ENCODE peak calls at places on chromosomes 12 and 14, in four cellular contexts. One of them, this sample, is unnamed.

GRCh38 chr14:104238424-104239184 is 100.2 kb downstream of the KIF26A start:
- DNase-seq in upper lobe of right lung: no peak
- DNase-seq in IMR-90: no peak
- DNase-seq in cardiac muscle cell: no peak
- DNase-seq in this sample: no peak

GRCh38 chr14:101590616-101591015 is 29.3 kb downstream of the DIO3 start:
- DNase-seq in upper lobe of right lung: peak; percentile 56
- DNase-seq in IMR-90: no peak
- DNase-seq in cardiac muscle cell: no peak
- DNase-seq in this sample: no peak

GRCh38 chr14:61607570-61608244 is 87.6 kb upstream of the HIF1A start:
- DNase-seq in upper lobe of right lung: no peak
- DNase-seq in IMR-90: no peak
- DNase-seq in cardiac muscle cell: no peak
- DNase-seq in this sample: no peak

GRCh38 chr12:70255311-70255710 is 12.1 kb downstream of the CNOT2 start:
- DNase-seq in upper lobe of right lung: no peak
- DNase-seq in IMR-90: peak; percentile 54
- DNase-seq in cardiac muscle cell: no peak
- DNase-seq in this sample: no peak

GRCh38 chr14:102264775-102265174 is 40.2 kb downstream of the MOK start:
- DNase-seq in upper lobe of right lung: no peak
- DNase-seq in IMR-90: no peak
- DNase-seq in cardiac muscle cell: peak; percentile 55
- DNase-seq in this sample: no peak

GRCh38 chr14:55477680-55478079 is 37.3 kb upstream of the TBPL2 start:
- DNase-seq in upper lobe of right lung: no peak
- DNase-seq in IMR-90: no peak
- DNase-seq in cardiac muscle cell: peak; percentile 6
- DNase-seq in this sample: no peak

GRCh38 chr12:47881826-47882427 is 22.9 kb downstream of the VDR start:
- DNase-seq in upper lobe of right lung: no peak
- DNase-seq in IMR-90: peak; percentile 97
- DNase-seq in cardiac muscle cell: no peak
- DNase-seq in this sample: peak; percentile 81

GRCh38 chr12:96195845-96196451 is 1.8 kb downstream of the ELK3 start:
- DNase-seq in upper lobe of right lung: no peak
- DNase-seq in IMR-90: peak; percentile 74
- DNase-seq in cardiac muscle cell: peak; percentile 50
- DNase-seq in this sample: peak; percentile 65

GRCh38 chr12:106245767-106246166 is 2.1 kb downstream of the CKAP4 start:
- DNase-seq in upper lobe of right lung: peak; percentile 87
- DNase-seq in IMR-90: peak; percentile 54
- DNase-seq in cardiac muscle cell: no peak
- DNase-seq in this sample: peak; percentile 74

GRCh38 chr12:4278582-4278939 is 5.0 kb downstream of the CCND2 start:
- DNase-seq in upper lobe of right lung: peak; percentile 90
- DNase-seq in IMR-90: no peak
- DNase-seq in cardiac muscle cell: peak; percentile 64
- DNase-seq in this sample: no peak

GRCh38 chr14:71597955-71598659 is 334.1 kb upstream of the RGS6 start:
- DNase-seq in upper lobe of right lung: no peak
- DNase-seq in IMR-90: no peak
- DNase-seq in cardiac muscle cell: no peak
- DNase-seq in this sample: no peak

GRCh38 chr12:57033428-57033827 is 16.5 kb downstream of the MYO1A start:
- DNase-seq in upper lobe of right lung: no peak
- DNase-seq in IMR-90: no peak
- DNase-seq in cardiac muscle cell: no peak
- DNase-seq in this sample: peak; percentile 89

GRCh38 chr12:109741286-109741969 is 27.8 kb downstream of the FAM222A start:
- DNase-seq in upper lobe of right lung: peak; percentile 49
- DNase-seq in IMR-90: no peak
- DNase-seq in cardiac muscle cell: no peak
- DNase-seq in this sample: no peak

GRCh38 chr14:90518075-90518940 is 121.5 kb downstream of the CALM1 start:
- DNase-seq in upper lobe of right lung: no peak
- DNase-seq in IMR-90: no peak
- DNase-seq in cardiac muscle cell: no peak
- DNase-seq in this sample: no peak

GRCh38 chr12:10186299-10186698 is 7.5 kb downstream of the TMEM52B start:
- DNase-seq in upper lobe of right lung: peak; percentile 83
- DNase-seq in IMR-90: no peak
- DNase-seq in cardiac muscle cell: no peak
- DNase-seq in this sample: no peak

GRCh38 chr14:78700236-78700635 is 530.1 kb downstream of the NRXN3 start:
- DNase-seq in upper lobe of right lung: no peak
- DNase-seq in IMR-90: no peak
- DNase-seq in cardiac muscle cell: no peak
- DNase-seq in this sample: no peak

GRCh38 chr14:96681826-96682225 is 115.4 kb upstream of the VRK1 start:
- DNase-seq in upper lobe of right lung: no peak
- DNase-seq in IMR-90: peak; percentile 24
- DNase-seq in cardiac muscle cell: no peak
- DNase-seq in this sample: no peak

GRCh38 chr14:55146425-55146824 is 17.4 kb downstream of the LGALS3 start:
- DNase-seq in upper lobe of right lung: no peak
- DNase-seq in IMR-90: no peak
- DNase-seq in cardiac muscle cell: no peak
- DNase-seq in this sample: no peak

GRCh38 chr12:23222801-23223200 is 597.8 kb downstream of the ETNK1 start:
- DNase-seq in upper lobe of right lung: no peak
- DNase-seq in IMR-90: no peak
- DNase-seq in cardiac muscle cell: no peak
- DNase-seq in this sample: no peak

GRCh38 chr12:130587966-130588365 is 128.1 kb downstream of the RIMBP2 start:
- DNase-seq in upper lobe of right lung: no peak
- DNase-seq in IMR-90: no peak
- DNase-seq in cardiac muscle cell: no peak
- DNase-seq in this sample: no peak

GRCh38 chr14:100891051-100891450 is 12.5 kb downstream of the RTL1 start:
- DNase-seq in upper lobe of right lung: no peak
- DNase-seq in IMR-90: no peak
- DNase-seq in cardiac muscle cell: no peak
- DNase-seq in this sample: no peak

GRCh38 chr14:23575086-23575485 is 3.5 kb downstream of the JPH4 start:
- DNase-seq in upper lobe of right lung: no peak
- DNase-seq in IMR-90: no peak
- DNase-seq in cardiac muscle cell: no peak
- DNase-seq in this sample: no peak

GRCh38 chr12:46217686-46218508 is 50.9 kb downstream of the SLC38A1 start:
- DNase-seq in upper lobe of right lung: no peak
- DNase-seq in IMR-90: no peak
- DNase-seq in cardiac muscle cell: no peak
- DNase-seq in this sample: no peak

GRCh38 chr12:121793501-121793835 is at the start of gene RHOF:
- DNase-seq in upper lobe of right lung: peak; percentile 86
- DNase-seq in IMR-90: no peak
- DNase-seq in cardiac muscle cell: peak; percentile 51
- DNase-seq in this sample: no peak

GRCh38 chr12:3698218-3698974 is 54.5 kb downstream of the CRACR2A start:
- DNase-seq in upper lobe of right lung: no peak
- DNase-seq in IMR-90: peak; percentile 95
- DNase-seq in cardiac muscle cell: no peak
- DNase-seq in this sample: peak; percentile 91

GRCh38 chr14:69877492-69877891 is 1.7 kb upstream of the SMOC1 start:
- DNase-seq in upper lobe of right lung: no peak
- DNase-seq in IMR-90: peak; percentile 74
- DNase-seq in cardiac muscle cell: peak; percentile 60
- DNase-seq in this sample: peak; percentile 58

GRCh38 chr14:99792551-99793212 is 531 bp upstream of the EML1 start:
- DNase-seq in upper lobe of right lung: no peak
- DNase-seq in IMR-90: peak; percentile 20
- DNase-seq in cardiac muscle cell: peak; percentile 13
- DNase-seq in this sample: peak; percentile 4

GRCh38 chr14:29896354-29896768 is 31.3 kb downstream of the PRKD1 start:
- DNase-seq in upper lobe of right lung: no peak
- DNase-seq in IMR-90: no peak
- DNase-seq in cardiac muscle cell: no peak
- DNase-seq in this sample: no peak

GRCh38 chr12:115640929-115641328 is 636.6 kb downstream of the MED13L start:
- DNase-seq in upper lobe of right lung: no peak
- DNase-seq in IMR-90: peak; percentile 17
- DNase-seq in cardiac muscle cell: no peak
- DNase-seq in this sample: peak; percentile 29

GRCh38 chr12:109932878-109933503 is 32.9 kb downstream of the TCHP start:
- DNase-seq in upper lobe of right lung: no peak
- DNase-seq in IMR-90: no peak
- DNase-seq in cardiac muscle cell: no peak
- DNase-seq in this sample: no peak

GRCh38 chr14:60722836-60723217 is 1.3 kb downstream of the SIX4 start:
- DNase-seq in upper lobe of right lung: peak; percentile 61
- DNase-seq in IMR-90: peak; percentile 11
- DNase-seq in cardiac muscle cell: peak; percentile 65
- DNase-seq in this sample: no peak

GRCh38 chr12:27032679-27033078 is 10.3 kb downstream of the MED21 start:
- DNase-seq in upper lobe of right lung: no peak
- DNase-seq in IMR-90: no peak
- DNase-seq in cardiac muscle cell: no peak
- DNase-seq in this sample: no peak

GRCh38 chr14:102390064-102390463 is 27.3 kb downstream of the TECPR2 start:
- DNase-seq in upper lobe of right lung: no peak
- DNase-seq in IMR-90: peak; percentile 36
- DNase-seq in cardiac muscle cell: no peak
- DNase-seq in this sample: no peak

GRCh38 chr12:117167769-117168168 is 22.5 kb downstream of the FBXO21 start:
- DNase-seq in upper lobe of right lung: no peak
- DNase-seq in IMR-90: no peak
- DNase-seq in cardiac muscle cell: no peak
- DNase-seq in this sample: no peak
- H3K36me3 ChIP-seq in upper lobe of right lung: peaks cover 100% of the 10 kb centered on the region
- H3K36me3 ChIP-seq in IMR-90: peaks cover 52% of the 10 kb centered on the region
- H3K36me3 ChIP-seq in cardiac muscle cell: peaks cover 76% of the 10 kb centered on the region
- H3K36me3 ChIP-seq in this sample: peaks cover 5% of the 10 kb centered on the region

GRCh38 chr12:91001306-91001705 is 3.5 kb downstream of the EPYC start:
- DNase-seq in upper lobe of right lung: no peak
- DNase-seq in IMR-90: no peak
- DNase-seq in cardiac muscle cell: no peak
- DNase-seq in this sample: peak; percentile 41
- H3K36me3 ChIP-seq in upper lobe of right lung: no peaks in the 10 kb centered on the region
- H3K36me3 ChIP-seq in IMR-90: no peaks in the 10 kb centered on the region
- H3K36me3 ChIP-seq in cardiac muscle cell: no peaks in the 10 kb centered on the region
- H3K36me3 ChIP-seq in this sample: no peaks in the 10 kb centered on the region

DNA sequence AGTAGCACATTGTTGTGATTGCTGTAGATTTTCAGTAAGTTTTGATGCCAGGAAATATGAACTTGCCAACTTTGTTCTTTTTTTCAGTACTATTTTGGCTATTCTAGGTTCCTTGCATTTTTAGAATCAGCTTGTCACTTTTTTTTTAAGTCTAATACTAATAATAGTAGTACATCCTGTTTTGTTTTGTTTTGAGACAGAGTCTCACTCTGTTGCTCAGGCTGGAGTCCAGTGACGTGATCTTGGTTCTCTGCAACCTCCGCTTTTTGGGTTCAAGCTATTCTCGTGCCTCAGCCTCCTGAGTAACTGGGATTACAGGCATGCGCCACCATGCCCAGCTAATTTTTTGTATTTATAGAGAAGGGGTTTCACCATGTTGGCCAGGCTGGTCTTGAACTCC is 16.5 kb downstream of the PWP1 start:
- DNase-seq in upper lobe of right lung: no peak
- DNase-seq in IMR-90: no peak
- DNase-seq in cardiac muscle cell: no peak
- DNase-seq in this sample: no peak
- H3K36me3 ChIP-seq in upper lobe of right lung: peaks cover 88% of the 10 kb centered on the region
- H3K36me3 ChIP-seq in IMR-90: peaks cover 43% of the 10 kb centered on the region
- H3K36me3 ChIP-seq in cardiac muscle cell: peaks cover 65% of the 10 kb centered on the region
- H3K36me3 ChIP-seq in this sample: peaks cover 15% of the 10 kb centered on the region

DNA sequence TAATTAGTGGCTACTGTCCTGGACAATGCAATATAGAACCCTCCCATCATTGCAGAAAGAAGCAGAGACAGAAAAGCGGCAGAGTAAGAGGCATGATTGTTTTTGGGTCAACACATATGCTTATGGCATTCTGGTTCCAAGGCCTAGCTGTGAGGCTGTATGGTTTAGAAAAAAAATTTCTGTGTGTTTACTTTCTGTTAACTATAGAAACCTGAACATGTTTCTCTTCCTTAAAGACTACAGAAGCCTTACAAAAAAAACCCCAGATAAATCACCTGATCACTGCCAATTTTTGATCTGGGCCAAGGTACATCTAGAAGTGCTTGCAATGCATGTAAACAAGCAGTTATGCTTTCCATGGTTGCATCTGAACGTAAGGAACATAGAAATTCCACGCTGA is 100.0 kb upstream of the HECTD1 start:
- DNase-seq in upper lobe of right lung: no peak
- DNase-seq in IMR-90: no peak
- DNase-seq in cardiac muscle cell: no peak
- DNase-seq in this sample: no peak
- H3K36me3 ChIP-seq in upper lobe of right lung: peaks cover 90% of the 10 kb centered on the region
- H3K36me3 ChIP-seq in IMR-90: peaks cover 17% of the 10 kb centered on the region
- H3K36me3 ChIP-seq in cardiac muscle cell: peaks cover 21% of the 10 kb centered on the region
- H3K36me3 ChIP-seq in this sample: peaks cover 2% of the 10 kb centered on the region

This sample was measured in bronchial epithelial cell.